ENCODE peak calls at places on chromosomes 4 and X, in six cellular contexts. A, J, Z, T, Y and B are unnamed samples.

GRCh38 chr4:90845777-90846176 is 718.6 kb downstream of the CCSER1 start:
- DNase-seq in A (no peak), J (no peak), T (no peak), Z (no peak), Y (no peak), B (no peak)

GRCh38 chrX:15869695-15870094 is 15.1 kb upstream of the AP1S2 start:
- DNase-seq in J (no peak), T (no peak), A (no peak), Z (no peak), Y (no peak), B (no peak)

GRCh38 chrX:64975491-64975890 is 759 bp downstream of the ZC4H2 start:
- DNase-seq in Y (peak), T (peak), Z (peak), J (peak), A (no peak), B (no peak)

GRCh38 chrX:14837155-14837554 is 35.7 kb downstream of the FANCB start:
- DNase-seq in A (no peak), Y (no peak), T (no peak), Z (no peak), J (no peak), B (no peak)

GRCh38 chr4:24195976-24196736 is 306.3 kb upstream of the PPARGC1A start:
- DNase-seq in J (no peak), Y (no peak), T (no peak), A (no peak), Z (no peak), B (no peak)

GRCh38 chr4:26206981-26207380 is 113.8 kb upstream of the RBPJ start:
- DNase-seq in A (no peak), J (no peak), T (no peak), Y (no peak), Z (no peak), B (no peak)

GRCh38 chr4:187578103-187578502 is 417.5 kb upstream of the ZFP42 start:
- DNase-seq in Z (peak), Y (no peak), T (no peak), A (no peak), J (no peak), B (no peak)

GRCh38 chr4:26455571-26455970 is 34.7 kb downstream of the CCKAR start:
- DNase-seq in T (no peak), A (no peak), J (no peak), Z (no peak), Y (no peak), B (no peak)

GRCh38 chr4:123469696-123470095 is 73.1 kb downstream of the SPRY1 start:
- DNase-seq in T (no peak), Z (no peak), A (no peak), Y (no peak), J (no peak), B (no peak)

GRCh38 chr4:84159767-84160166 is 339.3 kb downstream of the NKX6-1 start:
- DNase-seq in J (no peak), T (no peak), A (peak), Z (peak), Y (no peak), B (no peak)

GRCh38 chr4:72383439-72383838 is 185.6 kb downstream of the ADAMTS3 start:
- DNase-seq in J (no peak), Z (no peak), T (no peak), Y (no peak), A (no peak), B (no peak)

GRCh38 chr4:17713779-17714178 is 67.6 kb downstream of the FAM184B start:
- DNase-seq in Z (no peak), T (no peak), J (no peak), Y (no peak), A (no peak), B (no peak)

DNA sequence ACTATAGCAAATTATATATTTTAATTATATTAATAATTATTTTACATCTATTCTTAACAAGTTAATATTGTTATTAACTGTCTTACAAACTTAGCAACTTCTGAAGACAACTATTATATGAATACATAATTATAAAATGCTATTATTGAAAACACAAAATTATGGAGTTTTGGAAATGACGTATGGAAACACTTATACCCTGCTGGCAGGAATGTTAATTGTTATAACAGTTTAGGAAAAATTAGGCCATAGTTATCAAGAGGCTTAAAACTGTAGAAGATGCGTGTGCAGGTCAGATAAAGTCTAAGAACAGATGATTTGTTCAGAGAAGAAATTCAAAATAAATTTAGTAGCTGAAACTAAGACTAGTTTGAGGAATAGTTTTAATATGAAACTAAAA is 211.7 kb downstream of the FAT4 start:
- DNase-seq in Y (no peak), A (no peak), Z (no peak), T (no peak), J (no peak), B (no peak)
- TF ChIP-seq CTCF in Y (no peak), A (no peak), Z (peak), T (no peak), J (no peak), B (no peak)

GRCh38 chr4:13706130-13706529 is 78.6 kb upstream of the BOD1L1 start:
- DNase-seq in Z (no peak), A (no peak), T (no peak), J (no peak), Y (no peak), B (no peak)
- H3K27ac ChIP-seq in Z (no peak), A (no peak), T (no peak), J (peak), Y (peak), B (no peak)

DNA sequence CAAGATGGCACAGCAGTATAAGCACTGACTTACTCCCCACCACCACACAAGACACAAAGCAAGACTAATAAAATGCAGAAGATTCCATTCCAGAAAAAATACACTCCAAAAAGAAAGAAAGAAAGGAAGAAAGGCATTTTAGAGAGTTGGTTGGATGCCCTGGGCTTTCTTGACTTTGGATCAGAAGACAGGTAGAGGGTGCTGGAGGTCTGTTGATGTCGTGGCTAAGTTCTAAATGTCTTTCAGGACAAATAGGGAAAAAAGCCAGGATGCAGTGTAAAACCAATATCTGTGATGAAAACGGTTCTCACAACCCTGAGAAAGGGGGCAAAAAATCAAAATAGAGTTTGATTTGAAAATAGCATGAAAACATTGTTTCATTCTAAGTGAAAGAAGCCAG is 555.2 kb upstream of the PRKX start:
- DNase-seq in Z (no peak), T (no peak), Y (no peak), A (no peak), J (no peak), B (no peak)
- TF ChIP-seq CTCF in Z (peak), T (no peak), Y (no peak), A (no peak), J (no peak), B (no peak)

GRCh38 chr4:2570551-2571222 is 34.2 kb downstream of the FAM193A start:
- DNase-seq in Z (no peak), A (no peak), Y (no peak), J (peak), T (no peak), B (no peak)
- H3K27ac ChIP-seq in Z (peak), A (no peak), Y (no peak), J (peak), T (no peak), B (no peak)

DNA sequence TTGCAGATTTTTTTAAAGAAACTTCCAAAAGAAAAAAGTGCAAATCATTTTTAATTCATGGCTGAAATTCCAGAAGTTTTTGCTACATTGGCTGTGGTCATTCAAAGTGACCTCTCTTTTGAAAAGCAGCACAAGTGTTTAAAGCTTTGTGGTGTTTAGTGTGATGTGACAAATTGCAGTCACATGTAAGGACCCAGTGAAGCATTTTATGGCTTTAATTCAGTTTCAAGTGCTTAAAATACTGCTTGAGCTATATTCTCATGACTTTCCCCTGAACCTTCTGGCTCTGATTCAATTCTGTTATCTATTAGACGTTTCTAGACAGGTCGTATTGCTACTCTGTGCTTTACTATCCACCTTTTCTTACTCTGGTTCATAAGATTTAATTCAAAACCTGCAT is 105.7 kb downstream of the FAT4 start:
- DNase-seq in Z (no peak), A (no peak), Y (no peak), T (no peak), J (no peak), B (no peak)
- TF ChIP-seq CTCF in Z (no peak), A (no peak), Y (no peak), T (no peak), J (no peak), B (no peak)

GRCh38 chr4:138972956-138973819 is 42.4 kb upstream of the NOCT start:
- DNase-seq in T (no peak), Y (no peak), J (no peak), Z (peak), A (no peak), B (no peak)
- H3K27ac ChIP-seq in T (no peak), Y (no peak), J (no peak), Z (no peak), A (no peak), B (no peak)

GRCh38 chr4:129046055-129046959 is 47.0 kb downstream of the SCLT1 start:
- DNase-seq in T (no peak), J (no peak), A (no peak), Y (no peak), Z (no peak), B (no peak)

GRCh38 chr4:129043523-129043922 is 49.8 kb downstream of the SCLT1 start:
- DNase-seq in A (no peak), T (no peak), Y (no peak), J (no peak), Z (no peak), B (no peak)
- TF ChIP-seq CTCF in A (no peak), T (no peak), Y (no peak), J (no peak), Z (peak), B (no peak)